ENCODE peak calls at places on chromosomes 3 and 15, in seven cellular contexts. One of them, this sample, is unnamed.

GRCh38 chr3:126685493-126685892 is 18.5 kb upstream of the CHCHD6 start:
- DNase-seq in nephron progenitor cell: no peak
- DNase-seq in foreskin fibroblast: no peak
- DNase-seq in transverse colon: no peak
- DNase-seq in endothelial cell: no peak
- DNase-seq in IMR-90: no peak
- DNase-seq in RWPE1: no peak
- DNase-seq in this sample: no peak

GRCh38 chr3:136353461-136353860 is 103.3 kb downstream of the PCCB start:
- DNase-seq in foreskin fibroblast: no peak
- DNase-seq in RWPE1: no peak
- DNase-seq in endothelial cell: no peak
- DNase-seq in transverse colon: no peak
- DNase-seq in IMR-90: no peak
- DNase-seq in nephron progenitor cell: no peak
- DNase-seq in this sample: no peak

GRCh38 chr15:90968434-90968833 is 13.8 kb downstream of the RCCD1 start:
- DNase-seq in transverse colon: no peak
- DNase-seq in endothelial cell: no peak
- DNase-seq in IMR-90: no peak
- DNase-seq in nephron progenitor cell: no peak
- DNase-seq in foreskin fibroblast: no peak
- DNase-seq in RWPE1: no peak
- DNase-seq in this sample: no peak

GRCh38 chr3:194268659-194269487 is 82.3 kb downstream of the CPN2 start:
- DNase-seq in foreskin fibroblast: no peak
- DNase-seq in IMR-90: no peak
- DNase-seq in RWPE1: no peak
- DNase-seq in nephron progenitor cell: no peak
- DNase-seq in endothelial cell: no peak
- DNase-seq in transverse colon: peak
- DNase-seq in this sample: no peak

GRCh38 chr3:141959921-141960554 is 83.6 kb downstream of the ATP1B3 start:
- DNase-seq in transverse colon: no peak
- DNase-seq in RWPE1: peak
- DNase-seq in nephron progenitor cell: no peak
- DNase-seq in foreskin fibroblast: peak
- DNase-seq in IMR-90: peak
- DNase-seq in endothelial cell: no peak
- DNase-seq in this sample: no peak

GRCh38 chr3:16136042-16136441 is 38.4 kb upstream of the GALNT15 start:
- DNase-seq in foreskin fibroblast: peak
- DNase-seq in nephron progenitor cell: no peak
- DNase-seq in IMR-90: peak
- DNase-seq in endothelial cell: no peak
- DNase-seq in RWPE1: no peak
- DNase-seq in transverse colon: no peak
- DNase-seq in this sample: no peak

GRCh38 chr3:111603679-111604643 is 8.8 kb upstream of the ZBED2 start:
- DNase-seq in transverse colon: no peak
- DNase-seq in endothelial cell: no peak
- DNase-seq in nephron progenitor cell: no peak
- DNase-seq in foreskin fibroblast: no peak
- DNase-seq in RWPE1: no peak
- DNase-seq in IMR-90: no peak
- DNase-seq in this sample: no peak

GRCh38 chr3:71247221-71247947 is 336.1 kb downstream of the FOXP1 start:
- DNase-seq in IMR-90: peak
- DNase-seq in nephron progenitor cell: peak
- DNase-seq in foreskin fibroblast: peak
- DNase-seq in RWPE1: peak
- DNase-seq in transverse colon: no peak
- DNase-seq in endothelial cell: no peak
- DNase-seq in this sample: no peak

GRCh38 chr15:60362318-60363023 is 35.3 kb downstream of the ANXA2 start:
- DNase-seq in transverse colon: no peak
- DNase-seq in endothelial cell: no peak
- DNase-seq in RWPE1: peak
- DNase-seq in foreskin fibroblast: peak
- DNase-seq in nephron progenitor cell: no peak
- DNase-seq in IMR-90: peak
- DNase-seq in this sample: no peak

GRCh38 chr3:122786067-122786466 is 7.6 kb downstream of the HSPBAP1 start:
- DNase-seq in transverse colon: no peak
- DNase-seq in endothelial cell: no peak
- DNase-seq in RWPE1: peak
- DNase-seq in nephron progenitor cell: no peak
- DNase-seq in IMR-90: peak
- DNase-seq in foreskin fibroblast: peak
- DNase-seq in this sample: no peak

GRCh38 chr15:50685191-50685975 is 1.2 kb downstream of the TRPM7 start:
- DNase-seq in transverse colon: no peak
- DNase-seq in RWPE1: no peak
- DNase-seq in foreskin fibroblast: no peak
- DNase-seq in nephron progenitor cell: no peak
- DNase-seq in IMR-90: peak
- DNase-seq in endothelial cell: no peak
- DNase-seq in this sample: no peak

GRCh38 chr3:45100998-45101407 is 45.2 kb downstream of the CDCP1 start:
- DNase-seq in endothelial cell: no peak
- DNase-seq in transverse colon: no peak
- DNase-seq in IMR-90: peak
- DNase-seq in RWPE1: no peak
- DNase-seq in foreskin fibroblast: peak
- DNase-seq in nephron progenitor cell: no peak
- DNase-seq in this sample: no peak

GRCh38 chr3:128466840-128467541 is at the start of gene DNAJB8:
- DNase-seq in transverse colon: no peak
- DNase-seq in RWPE1: no peak
- DNase-seq in endothelial cell: no peak
- DNase-seq in foreskin fibroblast: no peak
- DNase-seq in IMR-90: no peak
- DNase-seq in nephron progenitor cell: no peak
- DNase-seq in this sample: no peak

GRCh38 chr3:65888980-65889706 is 149.6 kb downstream of the MAGI1 start:
- DNase-seq in foreskin fibroblast: peak
- DNase-seq in RWPE1: peak
- DNase-seq in IMR-90: peak
- DNase-seq in endothelial cell: no peak
- DNase-seq in transverse colon: no peak
- DNase-seq in nephron progenitor cell: no peak
- DNase-seq in this sample: no peak

GRCh38 chr3:23276913-23277658 is 74.0 kb downstream of the UBE2E2 start:
- DNase-seq in endothelial cell: no peak
- DNase-seq in foreskin fibroblast: no peak
- DNase-seq in RWPE1: no peak
- DNase-seq in transverse colon: no peak
- DNase-seq in nephron progenitor cell: no peak
- DNase-seq in IMR-90: no peak
- DNase-seq in this sample: no peak

GRCh38 chr3:139472380-139473010 is 3.8 kb downstream of the RBP2 start:
- DNase-seq in nephron progenitor cell: no peak
- DNase-seq in IMR-90: no peak
- DNase-seq in foreskin fibroblast: no peak
- DNase-seq in endothelial cell: no peak
- DNase-seq in RWPE1: no peak
- DNase-seq in transverse colon: no peak
- DNase-seq in this sample: no peak

GRCh38 chr3:50132421-50133282 is 22.5 kb upstream of the SEMA3F start:
- DNase-seq in endothelial cell: no peak
- DNase-seq in RWPE1: no peak
- DNase-seq in IMR-90: no peak
- DNase-seq in transverse colon: no peak
- DNase-seq in nephron progenitor cell: no peak
- DNase-seq in foreskin fibroblast: no peak
- DNase-seq in this sample: no peak

GRCh38 chr3:36969540-36970432 is 23.1 kb downstream of the EPM2AIP1 start:
- DNase-seq in RWPE1: peak
- DNase-seq in nephron progenitor cell: peak
- DNase-seq in transverse colon: no peak
- DNase-seq in endothelial cell: peak
- DNase-seq in foreskin fibroblast: peak
- DNase-seq in IMR-90: peak
- DNase-seq in this sample: no peak

GRCh38 chr3:133197619-133198018 is 159.4 kb downstream of the TMEM108 start:
- DNase-seq in transverse colon: no peak
- DNase-seq in endothelial cell: no peak
- DNase-seq in foreskin fibroblast: no peak
- DNase-seq in RWPE1: no peak
- DNase-seq in IMR-90: no peak
- DNase-seq in nephron progenitor cell: no peak
- DNase-seq in this sample: no peak

GRCh38 chr3:12759097-12759679 is at the start of gene TMEM40:
- DNase-seq in IMR-90: no peak
- DNase-seq in nephron progenitor cell: no peak
- DNase-seq in endothelial cell: no peak
- DNase-seq in RWPE1: peak
- DNase-seq in foreskin fibroblast: no peak
- DNase-seq in transverse colon: no peak
- DNase-seq in this sample: no peak

GRCh38 chr15:75342221-75342620 is 4.6 kb upstream of the NEIL1 start:
- DNase-seq in RWPE1: no peak
- DNase-seq in endothelial cell: no peak
- DNase-seq in nephron progenitor cell: no peak
- DNase-seq in foreskin fibroblast: no peak
- DNase-seq in IMR-90: no peak
- DNase-seq in transverse colon: no peak
- DNase-seq in this sample: no peak
- TF ChIP-seq CTCF in RWPE1: no peak
- TF ChIP-seq CTCF in endothelial cell: no peak
- TF ChIP-seq CTCF in nephron progenitor cell: no peak
- TF ChIP-seq CTCF in foreskin fibroblast: no peak
- TF ChIP-seq CTCF in IMR-90: no peak
- TF ChIP-seq CTCF in transverse colon: no peak
- TF ChIP-seq CTCF in this sample: no peak

GRCh38 chr3:14845180-14845579 is 26.4 kb downstream of the FGD5 start:
- DNase-seq in endothelial cell: no peak
- DNase-seq in nephron progenitor cell: no peak
- DNase-seq in transverse colon: no peak
- DNase-seq in RWPE1: no peak
- DNase-seq in foreskin fibroblast: no peak
- DNase-seq in IMR-90: no peak
- DNase-seq in this sample: no peak
- TF ChIP-seq CTCF in endothelial cell: no peak
- TF ChIP-seq CTCF in nephron progenitor cell: no peak
- TF ChIP-seq CTCF in transverse colon: no peak
- TF ChIP-seq CTCF in RWPE1: no peak
- TF ChIP-seq CTCF in foreskin fibroblast: no peak
- TF ChIP-seq CTCF in IMR-90: no peak
- TF ChIP-seq CTCF in this sample: no peak

GRCh38 chr15:25946241-25946786 is 83.2 kb upstream of the ATP10A start:
- DNase-seq in nephron progenitor cell: no peak
- DNase-seq in IMR-90: no peak
- DNase-seq in RWPE1: no peak
- DNase-seq in foreskin fibroblast: no peak
- DNase-seq in transverse colon: no peak
- DNase-seq in endothelial cell: peak
- DNase-seq in this sample: no peak

GRCh38 chr15:25950014-25950413 is 86.9 kb upstream of the ATP10A start:
- DNase-seq in foreskin fibroblast: no peak
- DNase-seq in endothelial cell: no peak
- DNase-seq in IMR-90: no peak
- DNase-seq in RWPE1: no peak
- DNase-seq in nephron progenitor cell: no peak
- DNase-seq in transverse colon: no peak
- DNase-seq in this sample: no peak

GRCh38 chr15:25943831-25944230 is 80.7 kb upstream of the ATP10A start:
- DNase-seq in IMR-90: no peak
- DNase-seq in endothelial cell: no peak
- DNase-seq in RWPE1: no peak
- DNase-seq in nephron progenitor cell: no peak
- DNase-seq in transverse colon: no peak
- DNase-seq in foreskin fibroblast: no peak
- DNase-seq in this sample: no peak

GRCh38 chr15:25944386-25944785 is 81.3 kb upstream of the ATP10A start:
- DNase-seq in foreskin fibroblast: no peak
- DNase-seq in RWPE1: no peak
- DNase-seq in nephron progenitor cell: no peak
- DNase-seq in IMR-90: no peak
- DNase-seq in endothelial cell: no peak
- DNase-seq in transverse colon: no peak
- DNase-seq in this sample: no peak

GRCh38 chr15:25947336-25948080 is 84.4 kb upstream of the ATP10A start:
- DNase-seq in IMR-90: peak
- DNase-seq in endothelial cell: no peak
- DNase-seq in RWPE1: no peak
- DNase-seq in transverse colon: no peak
- DNase-seq in nephron progenitor cell: peak
- DNase-seq in foreskin fibroblast: no peak
- DNase-seq in this sample: no peak
- TF ChIP-seq CTCF in IMR-90: no peak
- TF ChIP-seq CTCF in endothelial cell: no peak
- TF ChIP-seq CTCF in RWPE1: no peak
- TF ChIP-seq CTCF in transverse colon: no peak
- TF ChIP-seq CTCF in nephron progenitor cell: no peak
- TF ChIP-seq CTCF in foreskin fibroblast: no peak
- TF ChIP-seq CTCF in this sample: no peak

GRCh38 chr3:58249358-58250092 is 11.9 kb downstream of the ABHD6 start:
- DNase-seq in transverse colon: peak
- DNase-seq in foreskin fibroblast: no peak
- DNase-seq in nephron progenitor cell: peak
- DNase-seq in RWPE1: no peak
- DNase-seq in endothelial cell: no peak
- DNase-seq in IMR-90: no peak
- DNase-seq in this sample: no peak
- TF ChIP-seq CTCF in transverse colon: peak
- TF ChIP-seq CTCF in foreskin fibroblast: peak
- TF ChIP-seq CTCF in nephron progenitor cell: peak
- TF ChIP-seq CTCF in RWPE1: no peak
- TF ChIP-seq CTCF in endothelial cell: no peak
- TF ChIP-seq CTCF in IMR-90: peak
- TF ChIP-seq CTCF in this sample: no peak

GRCh38 chr3:11096266-11097135 is 57.8 kb upstream of the HRH1 start:
- DNase-seq in transverse colon: peak
- DNase-seq in RWPE1: peak
- DNase-seq in foreskin fibroblast: peak
- DNase-seq in IMR-90: peak
- DNase-seq in endothelial cell: peak
- DNase-seq in nephron progenitor cell: peak
- DNase-seq in this sample: peak
- TF ChIP-seq CTCF in transverse colon: no peak
- TF ChIP-seq CTCF in RWPE1: no peak
- TF ChIP-seq CTCF in foreskin fibroblast: no peak
- TF ChIP-seq CTCF in IMR-90: no peak
- TF ChIP-seq CTCF in endothelial cell: no peak
- TF ChIP-seq CTCF in nephron progenitor cell: no peak
- TF ChIP-seq CTCF in this sample: no peak